ENCODE peak calls at places on chromosomes 13 and 19, in four cellular contexts. W is K562, S is AG04450, T is NCI-H1105. G is an unnamed sample.

GRCh38 chr13:57123660-57124059 is 17.1 kb upstream of the PRR20A start:
- DNase-seq in W (no peak), S (no peak), T (peak), G (no peak)

GRCh38 chr13:114237415-114238112 is 2.9 kb downstream of the CDC16 start:
- DNase-seq in W (peak), S (no peak), T (no peak), G (no peak)

GRCh38 chr13:30191491-30192100 is 115.8 kb downstream of the KATNAL1 start:
- DNase-seq in W (no peak), S (no peak), T (no peak), G (no peak)

GRCh38 chr19:810077-810855 is 11.5 kb downstream of the PLPPR3 start:
- DNase-seq in W (no peak), S (no peak), T (no peak), G (no peak)

GRCh38 chr13:40617801-40618356 is 48.6 kb downstream of the FOXO1 start:
- DNase-seq in W (no peak), S (no peak), T (no peak), G (no peak)

GRCh38 chr13:48661112-48661511 is 7.4 kb downstream of the CYSLTR2 start:
- DNase-seq in W (no peak), S (no peak), T (no peak), G (no peak)

GRCh38 chr19:5613466-5613865 is 9.1 kb downstream of the SAFB2 start:
- DNase-seq in W (no peak), S (no peak), T (no peak), G (no peak)

GRCh38 chr13:71587778-71588177 is 279.2 kb downstream of the DACH1 start:
- DNase-seq in W (no peak), S (no peak), T (no peak), G (no peak)

GRCh38 chr13:111326981-111327642 is 6.7 kb downstream of the TEX29 start:
- DNase-seq in W (no peak), S (no peak), T (no peak), G (no peak)

GRCh38 chr13:85659493-85659892 is 139.7 kb downstream of the SLITRK6 start:
- DNase-seq in W (no peak), S (no peak), T (no peak), G (no peak)

GRCh38 chr13:50829896-50830295 is 13.6 kb downstream of the DLEU7 start:
- DNase-seq in W (no peak), S (no peak), T (no peak), G (no peak)

GRCh38 chr19:55082023-55082851 is 6.6 kb downstream of the EPS8L1 start:
- DNase-seq in W (peak), S (no peak), T (no peak), G (peak)

GRCh38 chr13:35162420-35162819 is 220.3 kb downstream of the NBEA start:
- DNase-seq in W (no peak), S (no peak), T (no peak), G (no peak)

GRCh38 chr19:13979224-13979623 is 26.9 kb downstream of the RFX1 start:
- DNase-seq in W (no peak), S (no peak), T (no peak), G (no peak)

GRCh38 chr19:3033595-3034193 is 4.6 kb upstream of the TLE2 start:
- DNase-seq in W (no peak), S (no peak), T (no peak), G (no peak)

GRCh38 chr19:13796301-13797057 is 1.2 kb downstream of the ZSWIM4 start:
- DNase-seq in W (no peak), S (peak), T (no peak), G (no peak)

GRCh38 chr19:48595833-48596232 is 10.7 kb upstream of the SPACA4 start:
- DNase-seq in W (no peak), S (no peak), T (no peak), G (no peak)

GRCh38 chr13:97259787-97260641 is 37.9 kb downstream of the MBNL2 start:
- DNase-seq in W (peak), S (no peak), T (no peak), G (peak)

GRCh38 chr19:10748924-10749434 is 31.1 kb downstream of the DNM2 start:
- DNase-seq in W (peak), S (no peak), T (no peak), G (no peak)

GRCh38 chr19:32471811-32472210 is 66.2 kb downstream of the DPY19L3 start:
- DNase-seq in W (no peak), S (no peak), T (no peak), G (no peak)

GRCh38 chr13:51825165-51825592 is 19.8 kb downstream of the TMEM272 start:
- DNase-seq in W (no peak), S (no peak), T (no peak), G (no peak)

GRCh38 chr13:25630327-25630726 is 258.6 kb downstream of the ATP8A2 start:
- DNase-seq in W (no peak), S (no peak), T (no peak), G (no peak)

GRCh38 chr19:35211545-35212230 is 16.9 kb downstream of the FAM187B start:
- DNase-seq in W (no peak), S (no peak), T (no peak), G (no peak)

GRCh38 chr13:33204130-33204927 is 81.2 kb downstream of the STARD13 start:
- DNase-seq in W (no peak), S (no peak), T (no peak), G (no peak)

GRCh38 chr13:108269601-108270328 is at the start of gene TNFSF13B:
- DNase-seq in W (peak), S (no peak), T (no peak), G (no peak)

GRCh38 chr13:32253911-32254399 is 61.2 kb downstream of the ZAR1L start:
- DNase-seq in W (no peak), S (no peak), T (no peak), G (no peak)

GRCh38 chr13:93558637-93559036 is 332.0 kb downstream of the GPC6 start:
- DNase-seq in W (no peak), S (no peak), T (no peak), G (no peak)

GRCh38 chr19:46944918-46945628 is 74.6 kb upstream of the NPAS1 start:
- DNase-seq in W (no peak), S (no peak), T (no peak), G (peak)

GRCh38 chr19:1254081-1254527 is 5.7 kb downstream of the MIDN start:
- DNase-seq in W (no peak), S (no peak), T (no peak), G (no peak)

GRCh38 chr19:14442904-14443631 is 10.0 kb downstream of the PKN1 start:
- DNase-seq in W (no peak), S (no peak), T (no peak), G (no peak)

GRCh38 chr13:29571876-29572570 is 23.5 kb downstream of the SLC7A1 start:
- DNase-seq in W (no peak), S (no peak), T (no peak), G (no peak)

GRCh38 chr19:416416-416815 is 7.5 kb upstream of the C2CD4C start:
- DNase-seq in W (no peak), S (no peak), T (no peak), G (no peak)

GRCh38 chr13:36919833-36920611 is at the start of gene SMAD9:
- DNase-seq in W (peak), S (no peak), T (peak), G (peak)

GRCh38 chr13:37127706-37128241 is 22.3 kb upstream of the CSNK1A1L start:
- DNase-seq in W (no peak), S (peak), T (no peak), G (no peak)

GRCh38 chr13:113981201-113981605 is 7.3 kb upstream of the C13orf46 start:
- DNase-seq in W (no peak), S (no peak), T (peak), G (no peak)

GRCh38 chr19:35669566-35669965 is 3.2 kb downstream of the UPK1A start:
- DNase-seq in W (no peak), S (no peak), T (no peak), G (no peak)

GRCh38 chr19:11684987-11685675 is 53.6 kb downstream of the ZNF823 start:
- DNase-seq in W (no peak), S (no peak), T (no peak), G (no peak)

GRCh38 chr19:35261356-35262100 is 7.2 kb upstream of the USF2 start:
- DNase-seq in W (no peak), S (no peak), T (no peak), G (no peak)

GRCh38 chr19:34336781-34337271 is 28.2 kb upstream of the GPI start:
- DNase-seq in W (no peak), S (no peak), T (peak), G (peak)

G was measured in HuH-7.